ENCODE peak calls at places on chromosomes 5 and 9, in four cellular contexts. H is HL-60, S is GM12878, Q is K562. R is an unnamed sample.

GRCh38 chr5:1105350-1106265 is 6.3 kb downstream of the SLC12A7 start:
- DNase-seq in S (no peak), Q (peak; percentile 92), H (peak; percentile 65), R (no peak)

GRCh38 chr5:3010301-3010952 is 258.9 kb upstream of the IRX2 start:
- DNase-seq in S (no peak), Q (no peak), H (no peak), R (no peak)

GRCh38 chr9:130696139-130696650 is 2.6 kb downstream of the EXOSC2 start:
- DNase-seq in S (no peak), Q (no peak), H (no peak), R (no peak)

GRCh38 chr9:69193685-69194032 is 19.6 kb downstream of the TJP2 start:
- DNase-seq in S (no peak), H (no peak), Q (peak; percentile 44), R (no peak)

GRCh38 chr5:146426305-146426704 is 20.8 kb upstream of the TCERG1 start:
- DNase-seq in S (no peak), Q (no peak), H (no peak), R (no peak)

GRCh38 chr9:125428060-125428481 is 166.4 kb downstream of the GAPVD1 start:
- DNase-seq in Q (peak; percentile 85), H (peak; percentile 50), S (no peak), R (peak; percentile 61)

GRCh38 chr9:36166150-36166927 is 2.8 kb upstream of the CCIN start:
- DNase-seq in H (peak; percentile 83), Q (peak; percentile 81), S (no peak), R (peak; percentile 95)

GRCh38 chr9:92947268-92948031 is at the start of gene FGD3:
- DNase-seq in H (no peak), Q (no peak), S (no peak), R (no peak)

GRCh38 chr9:133600747-133601146 is 8.4 kb downstream of the FAM163B start:
- DNase-seq in H (no peak), S (no peak), Q (no peak), R (no peak)

GRCh38 chr5:33272288-33272687 is 168.5 kb upstream of the TARS1 start:
- DNase-seq in H (no peak), Q (no peak), S (no peak), R (no peak)

GRCh38 chr9:137878146-137878941 is 762 bp downstream of the CACNA1B start:
- DNase-seq in H (no peak), S (no peak), Q (peak; percentile 32), R (peak; percentile 66)
- TF ChIP-seq SPI1 in H (no peak), S (no peak), Q (no peak), R (no peak)

GRCh38 chr9:108851138-108851537 is 4.6 kb downstream of the ACTL7B start:
- DNase-seq in Q (no peak), S (no peak), H (no peak), R (no peak)
- TF ChIP-seq SPI1 in Q (no peak), S (no peak), H (no peak), R (no peak)

DNA sequence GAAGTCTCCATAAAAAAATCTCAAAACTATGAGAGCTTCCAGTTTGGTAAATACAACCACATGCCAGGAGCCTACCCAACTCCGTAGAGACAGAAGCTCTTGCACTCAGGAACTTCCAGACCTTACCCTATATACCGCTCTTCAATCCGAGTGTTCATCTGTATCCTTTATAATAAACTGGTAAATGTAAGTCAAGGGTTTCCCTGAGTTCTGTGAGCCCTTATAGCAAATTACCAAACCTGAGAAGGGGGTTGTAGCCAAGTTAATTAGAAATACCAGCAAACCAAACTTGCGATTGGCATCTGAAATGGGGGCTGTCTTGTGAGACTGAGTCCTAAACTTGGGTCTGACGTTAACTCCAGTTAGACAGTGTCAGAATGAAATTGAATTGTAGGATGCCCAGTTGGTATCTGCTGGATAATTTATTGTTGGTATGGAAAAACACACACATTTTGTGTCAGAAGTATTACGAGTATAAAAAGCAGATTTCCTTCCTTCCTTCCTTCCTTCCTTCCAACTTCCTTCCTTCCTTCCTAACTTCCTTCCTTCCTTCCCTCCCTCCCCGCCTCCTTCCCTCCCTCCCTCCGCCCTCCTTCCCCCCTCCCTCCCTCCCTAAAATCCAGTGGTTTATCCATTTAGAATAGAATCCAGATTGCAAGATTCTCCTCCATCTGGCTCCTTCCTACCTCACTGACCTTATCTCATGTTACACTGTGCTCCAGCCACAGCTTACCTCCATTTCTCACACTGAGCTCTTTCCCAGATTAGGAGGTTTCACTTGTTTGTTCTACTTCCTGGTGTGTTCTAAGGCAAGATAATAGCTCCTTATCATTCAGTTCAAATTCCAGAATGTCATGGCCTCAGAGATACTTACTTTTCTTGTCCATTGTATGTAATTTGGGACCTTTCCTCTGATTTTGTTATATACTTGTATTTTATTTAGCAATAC is 196.7 kb downstream of the WDR70 start:
- DNase-seq in Q (peak; percentile 86), H (no peak), S (no peak), R (no peak)
- TF ChIP-seq SPI1 in Q (no peak), H (no peak), S (no peak), R (no peak)

GRCh38 chr5:76657091-76657490 is 33.9 kb upstream of the F2RL2 start:
- DNase-seq in H (no peak), Q (no peak), S (no peak), R (no peak)

GRCh38 chr5:76657683-76658311 is 34.6 kb upstream of the F2RL2 start:
- DNase-seq in Q (peak; percentile 95), S (no peak), H (no peak), R (no peak)

GRCh38 chr5:76663573-76663972 is 40.4 kb upstream of the F2RL2 start:
- DNase-seq in Q (peak; percentile 32), S (no peak), H (no peak), R (no peak)

GRCh38 chr5:76662521-76662920 is 39.3 kb upstream of the F2RL2 start:
- DNase-seq in Q (peak; percentile 31), H (no peak), S (no peak), R (no peak)

GRCh38 chr5:76660360-76660759 is 37.2 kb upstream of the F2RL2 start:
- DNase-seq in H (no peak), Q (no peak), S (no peak), R (no peak)
- TF ChIP-seq SPI1 in H (no peak), Q (no peak), S (no peak), R (no peak)

DNA sequence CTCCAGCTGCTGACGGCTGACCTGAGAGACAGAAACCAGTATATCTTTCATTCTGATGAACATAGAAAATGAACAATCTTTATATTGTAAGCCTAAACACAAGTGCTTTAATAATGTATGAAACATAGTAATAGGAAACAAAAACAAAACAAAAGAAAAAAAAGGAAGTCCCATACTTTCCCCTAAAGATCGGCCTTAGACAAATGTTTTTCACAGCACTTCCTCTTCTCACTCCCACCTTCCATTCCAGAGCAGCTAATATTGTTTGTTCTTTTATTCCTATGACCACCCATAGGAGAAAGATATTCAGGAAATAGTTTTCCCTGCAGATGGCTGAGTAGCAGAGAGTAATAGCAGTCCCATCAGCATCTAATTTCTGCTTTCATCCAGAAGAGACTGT is 194.4 kb upstream of the SLC27A6 start:
- DNase-seq in S (no peak), Q (no peak), H (peak; percentile 7), R (no peak)
- TF ChIP-seq SPI1 in S (peak; percentile 44), Q (no peak), H (peak; percentile 99), R (peak; percentile 62)

GRCh38 chr9:86098793-86099694 is at the start of gene GOLM1:
- DNase-seq in H (peak; percentile 25), Q (peak; percentile 25), S (no peak), R (peak; percentile 61)

GRCh38 chr9:86093788-86094555 is 5.4 kb downstream of the GOLM1 start:
- DNase-seq in Q (peak; percentile 4), H (no peak), S (peak; percentile 17), R (no peak)

GRCh38 chr9:86099695-86100364 is 472 bp upstream of the GOLM1 start:
- DNase-seq in Q (no peak), H (peak; percentile 47), S (no peak), R (no peak)

GRCh38 chr9:86096382-86096781 is 3.0 kb downstream of the GOLM1 start:
- DNase-seq in S (no peak), Q (no peak), H (no peak), R (no peak)

GRCh38 chr9:86097510-86098224 is 1.7 kb downstream of the GOLM1 start:
- DNase-seq in H (no peak), Q (no peak), S (no peak), R (no peak)
- TF ChIP-seq SPI1 in H (no peak), Q (no peak), S (no peak), R (no peak)

DNA sequence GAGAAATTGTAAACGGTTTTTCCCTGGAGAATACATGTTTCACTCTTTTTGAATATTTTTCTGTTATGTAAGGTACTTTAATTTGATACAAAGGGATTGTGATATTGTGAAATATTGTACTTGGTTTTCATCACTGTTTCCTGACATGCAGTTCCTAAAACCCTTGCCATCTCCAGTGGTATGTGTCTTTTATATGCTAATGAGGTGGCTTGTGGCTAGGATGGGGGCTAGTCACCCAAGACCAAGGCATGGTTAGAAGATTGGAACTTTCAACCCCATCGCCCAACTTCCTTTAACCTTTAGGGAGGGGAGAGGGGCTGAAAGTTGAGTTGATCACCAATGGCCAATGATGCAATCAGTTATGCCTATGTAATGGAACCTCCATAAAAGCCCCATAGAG is 160.6 kb downstream of the TAF11L14 start:
- DNase-seq in S (no peak), Q (no peak), H (peak; percentile 72), R (no peak)
- TF ChIP-seq SPI1 in S (no peak), Q (no peak), H (peak; percentile 52), R (no peak)